ENCODE peak calls at places on chromosomes 3 and 15, in seven cellular contexts. L is GM20000, N is progenitor cell of endocrine pancreas, D is kidney, T is neural crest cell, J is adrenal gland, V is foreskin fibroblast. A is an unnamed sample.

GRCh38 chr15:55980511-55980910 is 12.9 kb downstream of the NEDD4 start:
- DNase-seq in L (no peak), N (no peak), D (no peak), T (no peak), J (no peak), V (no peak), A (no peak)

GRCh38 chr15:67405208-67406191 is 115.4 kb upstream of the C15orf61 start:
- DNase-seq in L (no peak), N (no peak), D (no peak), T (no peak), J (peak), V (peak), A (no peak)

GRCh38 chr15:69064649-69065048 is 50.2 kb downstream of the NOX5 start:
- DNase-seq in L (no peak), N (no peak), D (no peak), T (no peak), J (no peak), V (no peak), A (no peak)

GRCh38 chr15:80942746-80943565 is 46.7 kb downstream of the MESD start:
- DNase-seq in L (no peak), N (no peak), D (no peak), T (no peak), J (peak), V (no peak), A (no peak)

GRCh38 chr15:57215371-57215770 is 160.9 kb upstream of the CGNL1 start:
- DNase-seq in L (no peak), N (no peak), D (no peak), T (no peak), J (no peak), V (no peak), A (no peak)

GRCh38 chr3:38907426-38907825 is 91.4 kb upstream of the SCN10A start:
- DNase-seq in L (no peak), N (no peak), D (no peak), T (no peak), J (no peak), V (peak), A (no peak)

GRCh38 chr15:42605281-42605744 is 29.9 kb downstream of the STARD9 start:
- DNase-seq in L (peak), N (no peak), D (no peak), T (no peak), J (no peak), V (no peak), A (no peak)

GRCh38 chr3:196789773-196790419 is 50.2 kb downstream of the PAK2 start:
- DNase-seq in L (no peak), N (no peak), D (no peak), T (no peak), J (no peak), V (no peak), A (no peak)

GRCh38 chr3:151216641-151217040 is 13.6 kb upstream of the GPR171 start:
- DNase-seq in L (no peak), N (no peak), D (no peak), T (no peak), J (no peak), V (no peak), A (no peak)

GRCh38 chr3:52704611-52705437 is 767 bp downstream of the GLT8D1 start:
- DNase-seq in L (peak), N (no peak), D (no peak), T (no peak), J (peak), V (no peak), A (peak)

GRCh38 chr3:175150812-175151411 is 291.8 kb downstream of the NAALADL2 start:
- DNase-seq in L (no peak), N (no peak), D (no peak), T (no peak), J (no peak), V (no peak), A (no peak)

GRCh38 chr3:23805881-23806321 is at the start of gene UBE2E1:
- DNase-seq in L (peak), N (peak), D (peak), T (peak), J (peak), V (peak), A (peak)

GRCh38 chr15:57872281-57873010 is 165.9 kb downstream of the POLR2M start:
- DNase-seq in L (no peak), N (no peak), D (no peak), T (no peak), J (no peak), V (no peak), A (no peak)

GRCh38 chr3:20197775-20198174 is 11.8 kb upstream of the SGO1 start:
- DNase-seq in L (no peak), N (no peak), D (no peak), T (no peak), J (no peak), V (no peak), A (no peak)

GRCh38 chr15:79004336-79004735 is 59.5 kb upstream of the CTSH start:
- DNase-seq in L (peak), N (no peak), D (peak), T (no peak), J (no peak), V (peak), A (no peak)

GRCh38 chr3:122921791-122922651 is 105.5 kb downstream of the SEMA5B start:
- DNase-seq in L (peak), N (peak), D (peak), T (no peak), J (no peak), V (no peak), A (peak)

GRCh38 chr3:111335512-111335911 is 206.5 kb upstream of the CD96 start:
- DNase-seq in L (no peak), N (no peak), D (no peak), T (no peak), J (no peak), V (no peak), A (no peak)

GRCh38 chr3:51670053-51670666 is 892 bp upstream of the TEX264 start:
- DNase-seq in L (no peak), N (no peak), D (no peak), T (no peak), J (no peak), V (no peak), A (no peak)

GRCh38 chr15:75347222-75348033 is 589 bp downstream of the NEIL1 start:
- DNase-seq in L (peak), N (peak), D (peak), T (peak), J (peak), V (no peak), A (peak)

GRCh38 chr3:74465652-74466415 is 148.6 kb downstream of the CNTN3 start:
- DNase-seq in L (no peak), N (no peak), D (no peak), T (no peak), J (no peak), V (peak), A (no peak)

GRCh38 chr15:31215490-31216209 is 111.0 kb upstream of the KLF13 start:
- DNase-seq in L (peak), N (peak), D (peak), T (peak), J (peak), V (peak), A (peak)

GRCh38 chr15:38225381-38225780 is 27.3 kb upstream of the SPRED1 start:
- DNase-seq in L (no peak), N (no peak), D (no peak), T (no peak), J (no peak), V (no peak), A (no peak)

GRCh38 chr3:59771760-59772159 is 721.9 kb upstream of the CFAP20DC start:
- DNase-seq in L (no peak), N (no peak), D (no peak), T (no peak), J (no peak), V (peak), A (no peak)

GRCh38 chr3:29486087-29486486 is 205.2 kb downstream of the RBMS3 start:
- DNase-seq in L (no peak), N (no peak), D (no peak), T (no peak), J (no peak), V (peak), A (no peak)

GRCh38 chr3:186849392-186849975 is 7.0 kb downstream of the ADIPOQ start:
- DNase-seq in L (peak), N (no peak), D (no peak), T (no peak), J (no peak), V (no peak), A (no peak)

GRCh38 chr15:66496951-66497501 is 536 bp downstream of the SNAPC5 start:
- DNase-seq in L (no peak), N (no peak), D (peak), T (no peak), J (peak), V (no peak), A (no peak)

GRCh38 chr3:53970656-53971055 is 79.0 kb upstream of the SELENOK start:
- DNase-seq in L (no peak), N (peak), D (no peak), T (no peak), J (no peak), V (no peak), A (no peak)

GRCh38 chr3:49263490-49263889 is 13.5 kb downstream of the C3orf62 start:
- DNase-seq in L (no peak), N (no peak), D (no peak), T (no peak), J (peak), V (no peak), A (no peak)

DNA sequence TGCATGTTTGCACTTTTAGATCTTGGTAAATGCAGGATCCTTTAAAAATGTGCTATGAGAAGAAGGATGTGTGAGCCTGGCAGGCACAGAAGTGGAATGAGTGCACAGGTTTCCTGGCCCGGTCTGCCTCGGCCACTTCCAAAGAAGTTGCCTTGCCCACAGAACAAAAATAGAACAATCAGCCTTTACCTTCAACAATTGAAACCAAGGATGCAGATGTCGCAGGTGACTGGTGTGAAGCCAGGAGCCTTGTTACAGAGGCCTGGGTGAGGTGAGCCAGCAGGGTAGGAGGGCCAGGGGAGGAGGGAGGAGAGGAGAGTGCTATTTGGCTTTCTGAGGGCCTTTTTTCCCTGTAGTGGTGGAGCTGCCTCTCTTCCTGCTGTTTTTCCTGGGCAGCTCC is 68.1 kb downstream of the ABHD5 start:
- DNase-seq in L (no peak), N (no peak), D (no peak), T (no peak), J (no peak), V (no peak), A (no peak)
- TF ChIP-seq CTCF in L (no peak), N (no peak), D (no peak), T (no peak), J (no peak), V (no peak), A (no peak)

GRCh38 chr3:184015381-184016019 is 2.2 kb downstream of the ABCC5 start:
- DNase-seq in L (no peak), N (no peak), D (no peak), T (no peak), J (no peak), V (no peak), A (no peak)

GRCh38 chr3:184018424-184018973 is 815 bp upstream of the ABCC5 start:
- DNase-seq in L (no peak), N (no peak), D (no peak), T (no peak), J (no peak), V (no peak), A (no peak)

GRCh38 chr3:184016820-184017671 is 638 bp downstream of the ABCC5 start:
- DNase-seq in L (peak), N (peak), D (peak), T (peak), J (peak), V (peak), A (peak)

GRCh38 chr3:184016169-184016570 is 1.5 kb downstream of the ABCC5 start:
- DNase-seq in L (no peak), N (no peak), D (no peak), T (no peak), J (peak), V (no peak), A (no peak)

GRCh38 chr3:184017672-184018423 is at the start of gene ABCC5:
- DNase-seq in L (peak), N (peak), D (peak), T (peak), J (peak), V (peak), A (peak)
- TF ChIP-seq CTCF in L (no peak), N (peak), D (no peak), T (peak), J (no peak), V (no peak), A (peak)

GRCh38 chr3:77052733-77053680 is 13.1 kb downstream of the ROBO2 start:
- DNase-seq in L (no peak), N (no peak), D (no peak), T (no peak), J (no peak), V (peak), A (no peak)
- TF ChIP-seq CTCF in L (no peak), N (no peak), D (no peak), T (no peak), J (no peak), V (no peak), A (no peak)

DNA sequence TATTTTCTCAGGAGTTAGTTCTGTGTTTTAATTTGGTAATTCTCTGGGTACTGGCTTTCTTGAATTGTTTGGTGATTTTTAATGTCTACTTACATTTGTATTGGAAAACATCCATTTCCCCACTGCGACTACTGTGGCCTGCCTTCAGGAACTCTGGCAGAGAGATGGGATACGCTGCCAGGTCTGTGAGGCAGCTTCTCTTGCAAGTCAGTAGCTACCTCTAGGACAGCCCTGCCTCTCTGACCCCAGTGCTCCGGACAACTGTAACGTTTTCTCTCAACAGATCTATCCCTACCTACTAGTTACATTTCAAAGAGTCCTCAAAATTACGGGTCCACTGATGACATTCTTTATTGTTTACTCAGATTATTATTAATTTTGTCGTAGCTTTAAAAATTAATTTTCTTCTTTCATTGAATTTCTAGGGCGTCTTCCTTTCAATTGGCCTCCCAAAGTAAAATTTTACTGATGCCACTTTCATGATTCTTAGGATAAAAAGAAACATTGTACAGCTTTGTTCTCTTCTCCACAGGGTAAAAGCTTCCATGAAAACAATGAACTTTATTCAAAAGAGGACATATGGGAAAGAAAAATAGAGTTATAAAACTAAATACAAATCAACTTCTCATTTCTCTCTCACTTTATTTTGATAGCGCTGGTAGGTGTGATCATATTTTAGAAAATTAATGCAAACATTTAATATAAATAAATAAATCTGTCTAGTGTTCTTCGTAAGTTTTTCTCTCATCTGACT is 123.2 kb upstream of the GOLGA8J start:
- DNase-seq in L (no peak), N (no peak), D (no peak), T (no peak), J (no peak), V (no peak), A (no peak)
- TF ChIP-seq CTCF in L (no peak), N (no peak), D (no peak), T (no peak), J (no peak), V (no peak), A (no peak)

DNA sequence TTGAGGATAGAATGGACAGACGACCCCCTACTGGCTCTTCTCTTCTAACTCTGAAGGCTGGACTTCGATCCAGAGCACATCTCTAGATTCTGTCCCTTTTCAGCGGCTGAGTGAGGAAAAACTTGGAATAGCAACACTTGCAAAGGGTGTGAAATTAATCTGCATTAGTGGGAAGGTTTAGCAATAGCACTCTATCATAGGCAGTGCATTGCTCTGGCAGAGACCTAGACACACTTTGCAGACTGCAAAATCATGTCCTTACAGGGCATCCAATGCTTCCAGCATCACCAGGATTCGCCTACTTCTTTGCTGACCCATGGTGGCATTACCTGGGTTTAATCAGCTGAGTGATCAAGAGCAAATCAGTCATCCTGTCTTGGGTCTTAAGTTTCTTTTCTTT is 43.1 kb downstream of the DAPK2 start:
- DNase-seq in L (no peak), N (no peak), D (no peak), T (no peak), J (no peak), V (no peak), A (no peak)
- TF ChIP-seq CTCF in L (no peak), N (no peak), D (no peak), T (no peak), J (no peak), V (no peak), A (no peak)

GRCh38 chr3:157532529-157533297 is 29.5 kb upstream of the VEPH1 start:
- DNase-seq in L (peak), N (peak), D (no peak), T (peak), J (no peak), V (peak), A (peak)
- TF ChIP-seq CTCF in L (peak), N (peak), D (peak), T (peak), J (peak), V (peak), A (peak)

DNA sequence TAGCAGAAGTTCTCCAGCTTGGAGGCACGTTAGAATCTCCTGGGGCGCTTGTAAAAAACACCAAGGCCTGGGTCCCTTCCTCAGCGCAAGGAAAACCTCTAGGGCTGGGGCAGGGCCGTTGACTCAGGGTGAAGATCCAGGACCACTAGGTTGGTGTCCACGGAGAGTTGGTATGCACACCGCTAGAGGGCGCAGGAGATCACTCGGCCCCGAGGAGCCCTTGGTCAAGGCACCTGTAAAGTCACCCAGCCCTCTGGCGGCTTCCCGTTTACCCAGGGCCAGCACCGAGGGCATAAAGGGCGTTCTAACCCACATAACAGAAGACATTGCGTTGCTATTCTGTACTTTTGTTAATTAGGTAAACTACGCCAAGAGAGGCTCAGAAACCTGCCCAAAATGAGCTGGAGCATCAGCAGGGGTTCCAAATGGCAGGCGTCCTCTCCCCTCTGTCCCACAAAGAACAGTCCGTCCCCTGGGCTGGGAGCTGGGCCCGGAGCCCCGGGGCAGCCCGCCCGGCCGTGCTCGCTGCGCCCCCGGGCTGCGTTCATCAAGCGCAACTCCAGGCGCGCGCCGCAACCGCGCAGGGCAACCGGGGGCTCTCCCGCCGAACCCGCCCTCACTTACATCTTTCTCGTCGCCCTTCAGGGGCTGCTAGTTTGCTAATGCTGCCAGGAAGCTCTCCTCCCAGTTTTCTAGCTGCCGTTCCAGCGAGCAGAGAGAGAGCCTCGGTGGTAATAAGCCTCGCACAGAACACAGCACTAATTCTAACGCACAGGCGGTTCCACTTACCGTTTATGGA is 332.1 kb downstream of the ARRDC4 start:
- DNase-seq in L (peak), N (peak), D (no peak), T (peak), J (peak), V (peak), A (peak)
- TF ChIP-seq CTCF in L (peak), N (peak), D (peak), T (peak), J (peak), V (peak), A (peak)